ENCODE peak calls at places on chromosomes 12 and 14, in seven cellular contexts. One of them, this sample, is unnamed.

GRCh38 chr14:83309833-83310232 is 1776.2 kb upstream of the SEL1L start:
- DNase-seq in type B pancreatic cell: no peak
- DNase-seq in AG10803: no peak
- DNase-seq in HFF-Myc: no peak
- DNase-seq in fibroblast of pulmonary artery: no peak
- DNase-seq in posterior cingulate gyrus: no peak
- DNase-seq in GM12892: no peak
- DNase-seq in this sample: no peak

GRCh38 chr12:13941258-13942249 is 39.8 kb downstream of the GRIN2B start:
- DNase-seq in AG10803: peak
- DNase-seq in fibroblast of pulmonary artery: peak
- DNase-seq in posterior cingulate gyrus: no peak
- DNase-seq in HFF-Myc: no peak
- DNase-seq in type B pancreatic cell: no peak
- DNase-seq in GM12892: no peak
- DNase-seq in this sample: no peak

GRCh38 chr12:27756670-27757069 is 23.4 kb upstream of the KLHL42 start:
- DNase-seq in fibroblast of pulmonary artery: no peak
- DNase-seq in AG10803: no peak
- DNase-seq in posterior cingulate gyrus: no peak
- DNase-seq in HFF-Myc: no peak
- DNase-seq in GM12892: no peak
- DNase-seq in type B pancreatic cell: no peak
- DNase-seq in this sample: no peak

GRCh38 chr12:12735301-12735700 is 18.1 kb downstream of the CDKN1B start:
- DNase-seq in AG10803: peak
- DNase-seq in posterior cingulate gyrus: no peak
- DNase-seq in fibroblast of pulmonary artery: no peak
- DNase-seq in GM12892: no peak
- DNase-seq in type B pancreatic cell: no peak
- DNase-seq in HFF-Myc: no peak
- DNase-seq in this sample: no peak

GRCh38 chr12:54424232-54424631 is 5.2 kb upstream of the ITGA5 start:
- DNase-seq in posterior cingulate gyrus: no peak
- DNase-seq in fibroblast of pulmonary artery: no peak
- DNase-seq in GM12892: no peak
- DNase-seq in AG10803: no peak
- DNase-seq in HFF-Myc: no peak
- DNase-seq in type B pancreatic cell: no peak
- DNase-seq in this sample: no peak

GRCh38 chr14:99540196-99541032 is 59.2 kb downstream of the CCNK start:
- DNase-seq in HFF-Myc: no peak
- DNase-seq in fibroblast of pulmonary artery: no peak
- DNase-seq in AG10803: no peak
- DNase-seq in GM12892: no peak
- DNase-seq in type B pancreatic cell: no peak
- DNase-seq in posterior cingulate gyrus: no peak
- DNase-seq in this sample: no peak

GRCh38 chr12:59929091-59929490 is 333.3 kb downstream of the SLC16A7 start:
- DNase-seq in AG10803: peak
- DNase-seq in fibroblast of pulmonary artery: peak
- DNase-seq in posterior cingulate gyrus: no peak
- DNase-seq in GM12892: no peak
- DNase-seq in HFF-Myc: no peak
- DNase-seq in type B pancreatic cell: no peak
- DNase-seq in this sample: no peak

GRCh38 chr12:119742700-119743099 is 74.8 kb downstream of the PRKAB1 start:
- DNase-seq in posterior cingulate gyrus: no peak
- DNase-seq in GM12892: no peak
- DNase-seq in fibroblast of pulmonary artery: no peak
- DNase-seq in AG10803: no peak
- DNase-seq in type B pancreatic cell: no peak
- DNase-seq in HFF-Myc: no peak
- DNase-seq in this sample: no peak

GRCh38 chr14:65223636-65224035 is 121.3 kb upstream of the MAX start:
- DNase-seq in posterior cingulate gyrus: no peak
- DNase-seq in HFF-Myc: no peak
- DNase-seq in fibroblast of pulmonary artery: no peak
- DNase-seq in AG10803: no peak
- DNase-seq in GM12892: no peak
- DNase-seq in type B pancreatic cell: no peak
- DNase-seq in this sample: no peak

GRCh38 chr12:22598763-22599161 is 26.2 kb upstream of the ETNK1 start:
- DNase-seq in GM12892: no peak
- DNase-seq in posterior cingulate gyrus: no peak
- DNase-seq in AG10803: no peak
- DNase-seq in type B pancreatic cell: no peak
- DNase-seq in fibroblast of pulmonary artery: no peak
- DNase-seq in HFF-Myc: no peak
- DNase-seq in this sample: no peak

GRCh38 chr14:105863296-105864108 is 337.1 kb downstream of the TMEM121 start:
- DNase-seq in GM12892: no peak
- DNase-seq in fibroblast of pulmonary artery: no peak
- DNase-seq in AG10803: no peak
- DNase-seq in type B pancreatic cell: peak
- DNase-seq in HFF-Myc: no peak
- DNase-seq in posterior cingulate gyrus: peak
- DNase-seq in this sample: peak

GRCh38 chr14:39176263-39177167 is 1.5 kb downstream of the PNN start:
- DNase-seq in HFF-Myc: no peak
- DNase-seq in posterior cingulate gyrus: no peak
- DNase-seq in AG10803: no peak
- DNase-seq in type B pancreatic cell: no peak
- DNase-seq in GM12892: no peak
- DNase-seq in fibroblast of pulmonary artery: no peak
- DNase-seq in this sample: no peak

GRCh38 chr12:42128327-42128726 is 16.3 kb downstream of the GXYLT1 start:
- DNase-seq in posterior cingulate gyrus: no peak
- DNase-seq in fibroblast of pulmonary artery: no peak
- DNase-seq in type B pancreatic cell: no peak
- DNase-seq in AG10803: peak
- DNase-seq in HFF-Myc: no peak
- DNase-seq in GM12892: no peak
- DNase-seq in this sample: no peak